ENCODE peak calls at places on chromosomes 3 and 15, in six cellular contexts. L, P, W, G, N and U are unnamed samples.
A peak's percentile ranks its signal among the peaks of the same experiment; 100 is the strongest.

GRCh38 chr3:1870738-1871137 is 227.9 kb upstream of the CNTN4 start:
- DNase-seq in L (no peak), P (no peak), W (no peak), G (no peak), N (no peak), U (no peak)

GRCh38 chr3:171867976-171868375 is 24.8 kb downstream of the TMEM212 start:
- DNase-seq in L (no peak), P (no peak), W (no peak), G (no peak), N (no peak), U (no peak)

GRCh38 chr15:28977377-28978010 is 91.7 kb downstream of the APBA2 start:
- DNase-seq in L (peak; percentile 94), P (no peak), W (peak; percentile 96), G (peak; percentile 47), N (no peak), U (no peak)

GRCh38 chr15:26132786-26133185 is 269.7 kb upstream of the ATP10A start:
- DNase-seq in L (no peak), P (no peak), W (no peak), G (no peak), N (no peak), U (no peak)

GRCh38 chr3:69085543-69086132 is 901 bp downstream of the ARL6IP5 start:
- DNase-seq in L (no peak), P (no peak), W (peak; percentile 54), G (no peak), N (no peak), U (no peak)

GRCh38 chr15:38555686-38556334 is 8.8 kb downstream of the RASGRP1 start:
- DNase-seq in L (peak; percentile 50), P (no peak), W (no peak), G (no peak), N (no peak), U (no peak)

GRCh38 chr3:187743195-187744141 is 1.8 kb downstream of the BCL6 start:
- DNase-seq in L (peak; percentile 75), P (peak; percentile 77), W (peak; percentile 75), G (peak; percentile 73), N (peak; percentile 86), U (peak; percentile 33)

GRCh38 chr3:192188218-192188835 is 539.0 kb downstream of the FGF12 start:
- DNase-seq in L (no peak), P (no peak), W (peak; percentile 49), G (peak; percentile 19), N (peak; percentile 71), U (peak; percentile 42)

GRCh38 chr3:128312271-128312670 is 154.4 kb downstream of the DNAJB8 start:
- DNase-seq in L (no peak), P (no peak), W (no peak), G (no peak), N (no peak), U (no peak)

GRCh38 chr3:30553641-30554316 is 52.6 kb upstream of the TGFBR2 start:
- DNase-seq in L (no peak), P (no peak), W (no peak), G (no peak), N (no peak), U (no peak)

GRCh38 chr3:15512173-15512572 is 9.3 kb downstream of the COLQ start:
- DNase-seq in L (no peak), P (no peak), W (peak; percentile 42), G (peak; percentile 82), N (peak; percentile 86), U (no peak)

GRCh38 chr3:61682671-61683408 is 121.5 kb downstream of the PTPRG start:
- DNase-seq in L (peak; percentile 85), P (no peak), W (no peak), G (no peak), N (no peak), U (no peak)

GRCh38 chr3:76044601-76045600 is 259.6 kb upstream of the ZNF717 start:
- DNase-seq in L (peak; percentile 84), P (no peak), W (peak; percentile 67), G (no peak), N (no peak), U (no peak)

GRCh38 chr15:74776851-74777768 is 4.8 kb upstream of the CSK start:
- DNase-seq in L (peak; percentile 18), P (no peak), W (no peak), G (no peak), N (peak; percentile 70), U (no peak)

GRCh38 chr3:172277151-172277652 is 171.1 kb downstream of the GHSR start:
- DNase-seq in L (no peak), P (no peak), W (no peak), G (no peak), N (no peak), U (no peak)

GRCh38 chr15:89090791-89091666 is 2.8 kb downstream of the ABHD2 start:
- DNase-seq in L (peak; percentile 77), P (no peak), W (peak; percentile 80), G (peak; percentile 78), N (peak; percentile 88), U (no peak)

GRCh38 chr15:100889359-100890058 is 9.9 kb downstream of the ALDH1A3 start:
- DNase-seq in L (peak; percentile 87), P (peak; percentile 63), W (peak; percentile 79), G (peak; percentile 53), N (peak; percentile 75), U (no peak)

GRCh38 chr3:146640361-146640760 is 35.2 kb upstream of the PLSCR5 start:
- DNase-seq in L (no peak), P (no peak), W (no peak), G (no peak), N (no peak), U (no peak)

GRCh38 chr3:104005815-104006214 is 1360.9 kb upstream of the ALCAM start:
- DNase-seq in L (peak; percentile 21), P (no peak), W (no peak), G (no peak), N (no peak), U (no peak)

GRCh38 chr15:78061963-78062427 is 15.5 kb downstream of the TBC1D2B start:
- DNase-seq in L (peak; percentile 75), P (no peak), W (peak; percentile 50), G (no peak), N (no peak), U (no peak)

GRCh38 chr15:78065284-78065872 is 12.1 kb downstream of the TBC1D2B start:
- DNase-seq in L (peak; percentile 98), P (no peak), W (peak; percentile 99), G (peak; percentile 50), N (peak; percentile 72), U (no peak)

GRCh38 chr15:78065973-78066946 is 11.3 kb downstream of the TBC1D2B start:
- DNase-seq in L (no peak), P (no peak), W (no peak), G (no peak), N (no peak), U (no peak)

GRCh38 chr15:78064544-78064943 is 13.0 kb downstream of the TBC1D2B start:
- DNase-seq in L (peak; percentile 91), P (no peak), W (peak; percentile 82), G (no peak), N (no peak), U (no peak)

DNA sequence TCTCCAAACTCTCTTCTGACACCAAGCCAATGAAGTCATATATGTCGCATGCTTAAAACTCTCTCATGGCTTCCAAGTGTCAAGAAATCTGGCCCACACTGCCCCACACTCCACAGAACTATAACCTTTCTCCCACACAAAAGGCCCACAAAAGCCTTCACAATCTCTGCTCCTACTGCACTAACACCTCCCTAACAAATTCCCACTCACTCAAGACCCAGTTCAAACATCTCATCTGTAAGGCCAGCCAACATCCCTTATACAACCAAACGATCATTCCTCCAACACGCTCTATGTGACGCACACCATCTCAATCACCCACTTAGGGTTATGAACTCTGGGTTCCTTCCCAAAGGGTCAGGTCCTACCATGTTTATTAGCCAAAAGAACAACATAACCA is 13.5 kb downstream of the TBC1D2B start:
- DNase-seq in L (no peak), P (no peak), W (peak; percentile 91), G (no peak), N (no peak), U (no peak)
- H3K4me1 ChIP-seq in L (peaks cover 79% of the 10 kb centered on the region), P (peaks cover 8% of the 10 kb centered on the region), W (peaks cover 56% of the 10 kb centered on the region), G (peaks cover 87% of the 10 kb centered on the region), N (peaks cover 30% of the 10 kb centered on the region), U (peaks cover 22% of the 10 kb centered on the region)

GRCh38 chr15:90936823-90937222 is 1.7 kb downstream of the UNC45A start:
- DNase-seq in L (no peak), P (no peak), W (no peak), G (no peak), N (no peak), U (no peak)
- H3K4me3 ChIP-seq in L (no peak overlapping the region), P (no peak overlapping the region), W (no peak overlapping the region), G (no peak overlapping the region), N (no peak overlapping the region), U (no peak overlapping the region)

GRCh38 chr15:80743189-80743833 is 35.9 kb upstream of the CEMIP start:
- DNase-seq in L (peak; percentile 56), P (peak; percentile 60), W (peak; percentile 14), G (no peak), N (no peak), U (peak; percentile 42)

GRCh38 chr15:80747317-80748053 is 31.7 kb upstream of the CEMIP start:
- DNase-seq in L (no peak), P (no peak), W (no peak), G (no peak), N (no peak), U (no peak)

GRCh38 chr15:80744411-80744810 is 34.8 kb upstream of the CEMIP start:
- DNase-seq in L (no peak), P (no peak), W (no peak), G (no peak), N (no peak), U (no peak)

GRCh38 chr15:80744826-80745225 is 34.3 kb upstream of the CEMIP start:
- DNase-seq in L (peak; percentile 57), P (no peak), W (peak; percentile 9), G (no peak), N (no peak), U (no peak)

DNA sequence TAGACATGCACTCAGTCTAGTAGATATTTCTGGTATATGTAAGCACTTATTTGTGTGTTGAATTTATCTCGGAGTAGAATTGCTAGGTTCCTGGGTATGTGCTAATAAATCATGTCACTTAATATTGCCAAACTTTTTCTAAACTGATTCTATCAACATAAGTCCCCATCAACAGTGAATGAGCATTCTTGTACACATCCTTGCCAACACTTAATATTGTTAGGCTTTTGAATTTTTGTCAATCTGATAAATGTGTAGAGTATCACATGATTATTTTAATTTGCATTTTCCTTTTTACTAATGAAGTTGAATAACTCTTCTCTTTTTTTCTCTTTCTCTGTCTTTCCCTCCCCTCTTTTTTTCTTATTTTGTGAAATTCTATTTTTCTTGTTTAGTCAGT is 33.3 kb upstream of the CEMIP start:
- DNase-seq in L (no peak), P (no peak), W (no peak), G (no peak), N (no peak), U (no peak)
- H3K4me1 ChIP-seq in L (peaks cover 14% of the 10 kb centered on the region), P (no peaks in the 10 kb centered on the region), W (peaks cover 5% of the 10 kb centered on the region), G (no peaks in the 10 kb centered on the region), N (no peaks in the 10 kb centered on the region), U (peaks cover 15% of the 10 kb centered on the region)

GRCh38 chr3:45610129-45610528 is 15.6 kb downstream of the LIMD1 start:
- DNase-seq in L (no peak), P (no peak), W (no peak), G (no peak), N (no peak), U (no peak)

GRCh38 chr3:45608885-45609284 is 14.3 kb downstream of the LIMD1 start:
- DNase-seq in L (peak; percentile 59), P (no peak), W (peak; percentile 70), G (no peak), N (no peak), U (no peak)

GRCh38 chr3:45607790-45608189 is 13.2 kb downstream of the LIMD1 start:
- DNase-seq in L (peak; percentile 48), P (no peak), W (peak; percentile 49), G (peak; percentile 50), N (no peak), U (no peak)

GRCh38 chr3:45606991-45607712 is 12.6 kb downstream of the LIMD1 start:
- DNase-seq in L (no peak), P (no peak), W (peak; percentile 50), G (peak; percentile 74), N (no peak), U (no peak)

GRCh38 chr3:45608296-45608695 is 13.7 kb downstream of the LIMD1 start:
- DNase-seq in L (no peak), P (no peak), W (no peak), G (no peak), N (no peak), U (no peak)
- H3K4me3 ChIP-seq in L (no peak overlapping the region), P (no peak overlapping the region), W (no peak overlapping the region), G (no peak overlapping the region), N (no peak overlapping the region), U (no peak overlapping the region)